ENCODE peak calls at places on chromosomes 11 and 22, in eight cellular contexts. K, C, Y, G, O, B, D and W are unnamed samples.

GRCh38 chr11:19970944-19971343 is 189.3 kb downstream of the DBX1 start:
- DNase-seq in K (no peak), C (no peak), Y (no peak), G (no peak), O (no peak), B (no peak), D (no peak), W (no peak)

GRCh38 chr22:46619830-46620501 is at the start of gene GRAMD4:
- DNase-seq in K (no peak), C (no peak), Y (no peak), G (peak; percentile 15), O (peak; percentile 73), B (peak; percentile 65), D (peak; percentile 35), W (no peak)

GRCh38 chr11:94511932-94512781 is at the start of gene C11orf97:
- DNase-seq in K (no peak), C (peak; percentile 41), Y (peak; percentile 63), G (peak; percentile 25), O (peak; percentile 88), B (peak; percentile 62), D (peak; percentile 54), W (peak; percentile 24)

GRCh38 chr11:86459682-86460460 is 85.2 kb downstream of the CCDC81 start:
- DNase-seq in K (no peak), C (peak; percentile 90), Y (no peak), G (peak; percentile 84), O (no peak), B (peak; percentile 81), D (peak; percentile 95), W (peak; percentile 58)

GRCh38 chr11:729492-730074 is 17.7 kb upstream of the TALDO1 start:
- DNase-seq in K (no peak), C (no peak), Y (no peak), G (no peak), O (peak; percentile 78), B (no peak), D (no peak), W (no peak)

GRCh38 chr22:49951001-49951677 is 9.4 kb upstream of the PIM3 start:
- DNase-seq in K (no peak), C (no peak), Y (peak; percentile 94), G (no peak), O (no peak), B (no peak), D (no peak), W (no peak)

GRCh38 chr11:128926000-128926399 is 16.7 kb downstream of the TP53AIP1 start:
- DNase-seq in K (no peak), C (no peak), Y (no peak), G (no peak), O (peak; percentile 31), B (no peak), D (no peak), W (no peak)

GRCh38 chr11:88656960-88657738 is 319.6 kb upstream of the CTSC start:
- DNase-seq in K (no peak), C (peak; percentile 1), Y (no peak), G (no peak), O (no peak), B (no peak), D (no peak), W (peak; percentile 6)

GRCh38 chr11:69308531-69308930 is 14.6 kb downstream of the MYEOV start:
- DNase-seq in K (no peak), C (no peak), Y (no peak), G (no peak), O (no peak), B (no peak), D (no peak), W (no peak)

GRCh38 chr11:48683226-48683720 is 194.7 kb downstream of the OR4A47 start:
- DNase-seq in K (no peak), C (no peak), Y (no peak), G (no peak), O (peak; percentile 16), B (no peak), D (no peak), W (no peak)

GRCh38 chr22:39617761-39618757 is 47.5 kb downstream of the CACNA1I start:
- DNase-seq in K (no peak), C (no peak), Y (no peak), G (no peak), O (no peak), B (no peak), D (no peak), W (no peak)

GRCh38 chr11:121299417-121299816 is 6.8 kb downstream of the SC5D start:
- DNase-seq in K (no peak), C (no peak), Y (no peak), G (no peak), O (no peak), B (no peak), D (no peak), W (no peak)

GRCh38 chr11:71447791-71448256 is 369 bp downstream of the DHCR7 start:
- DNase-seq in K (peak; percentile 40), C (peak; percentile 20), Y (peak; percentile 34), G (peak; percentile 2), O (peak; percentile 93), B (peak; percentile 53), D (peak; percentile 15), W (no peak)

DNA sequence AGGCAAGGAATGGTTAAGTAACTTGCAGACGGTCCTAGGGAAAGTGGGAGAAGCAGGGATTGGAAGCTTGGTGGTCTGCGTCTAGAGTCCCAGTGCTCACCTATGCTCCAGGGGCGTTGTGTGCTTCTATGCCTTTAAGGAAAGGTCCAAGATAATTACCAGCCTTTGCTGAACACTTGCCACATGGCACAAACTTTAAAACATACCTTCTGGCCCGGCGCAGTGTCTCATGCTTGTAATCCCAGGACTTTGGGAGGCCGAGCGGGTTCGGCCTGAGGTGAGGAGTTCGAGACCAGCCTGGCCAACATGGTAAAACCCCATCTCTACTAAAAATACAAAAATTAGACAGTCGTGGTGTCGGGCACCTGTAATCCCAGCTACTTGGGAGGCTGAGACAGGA is 2.3 kb downstream of the POLDIP3 start:
- DNase-seq in K (no peak), C (no peak), Y (no peak), G (no peak), O (no peak), B (no peak), D (no peak), W (no peak)
- H3K4me3 ChIP-seq in K (peak overlapping the region; percentile 85), C (no peak overlapping the region), Y (no peak overlapping the region), G (no peak overlapping the region), O (no peak overlapping the region), B (peak overlapping the region; percentile 77), D (peak overlapping the region; percentile 3), W (no peak overlapping the region)

GRCh38 chr22:41672780-41673509 is 15.7 kb downstream of the SNU13 start:
- DNase-seq in K (peak; percentile 56), C (peak; percentile 14), Y (no peak), G (peak; percentile 53), O (no peak), B (peak; percentile 24), D (no peak), W (peak; percentile 14)
- TF ChIP-seq CTCF in K (peak; percentile 89), C (peak; percentile 18), Y (no peak), G (peak; percentile 65), O (peak; percentile 23), B (peak; percentile 54), D (peak; percentile 25), W (peak; percentile 51)

GRCh38 chr11:65540290-65541092 is 15.6 kb downstream of the SCYL1 start:
- DNase-seq in K (peak; percentile 92), C (peak; percentile 94), Y (peak; percentile 94), G (peak; percentile 85), O (peak; percentile 99), B (peak; percentile 95), D (peak; percentile 85), W (peak; percentile 88)

GRCh38 chr11:65538232-65538914 is 13.5 kb downstream of the SCYL1 start:
- DNase-seq in K (no peak), C (no peak), Y (no peak), G (no peak), O (peak; percentile 87), B (no peak), D (no peak), W (no peak)

GRCh38 chr11:65538915-65539374 is 14.1 kb downstream of the SCYL1 start:
- DNase-seq in K (no peak), C (no peak), Y (no peak), G (no peak), O (peak; percentile 81), B (no peak), D (no peak), W (no peak)

GRCh38 chr11:65541093-65542010 is 16.5 kb downstream of the SCYL1 start:
- DNase-seq in K (peak; percentile 25), C (no peak), Y (no peak), G (no peak), O (no peak), B (no peak), D (no peak), W (no peak)

GRCh38 chr11:65539401-65540289 is 14.8 kb downstream of the SCYL1 start:
- DNase-seq in K (peak; percentile 36), C (no peak), Y (peak; percentile 88), G (no peak), O (no peak), B (no peak), D (no peak), W (no peak)
- H3K4me3 ChIP-seq in K (peak overlapping the region; percentile 71), C (peak overlapping the region; percentile 45), Y (peak overlapping the region; percentile 45), G (peak overlapping the region; percentile 59), O (peak overlapping the region; percentile 80), B (peak overlapping the region; percentile 57), D (peak overlapping the region; percentile 31), W (peak overlapping the region; percentile 57)

GRCh38 chr11:40338739-40339138 is 1120.7 kb downstream of the LRRC4C start:
- DNase-seq in K (no peak), C (peak; percentile 20), Y (no peak), G (peak; percentile 49), O (no peak), B (peak; percentile 79), D (peak; percentile 74), W (peak; percentile 47)
- TF ChIP-seq CTCF in K (no peak), C (no peak), Y (no peak), G (no peak), O (no peak), B (no peak), D (no peak), W (no peak)

DNA sequence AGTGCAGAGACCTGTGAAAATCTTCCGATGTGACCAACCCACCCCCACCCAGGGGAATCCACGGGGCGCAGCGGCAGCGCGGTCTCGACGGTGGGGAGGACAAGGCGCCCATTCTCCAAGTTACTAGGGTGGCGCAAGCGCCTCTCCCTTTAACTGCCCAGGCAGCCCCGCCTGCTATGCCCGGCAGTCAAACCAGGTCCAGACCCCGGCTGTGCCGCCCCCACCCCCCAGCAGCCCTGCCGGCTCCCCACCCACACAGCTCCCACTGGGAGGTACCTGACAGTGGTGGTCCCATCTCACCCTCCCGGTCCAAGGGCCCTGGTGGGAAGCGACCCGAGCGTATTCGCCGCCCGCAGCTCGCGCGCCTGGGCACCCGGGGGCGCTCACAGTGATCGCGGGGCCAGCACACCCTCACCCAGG is 423 bp downstream of the TRPM5 start:
- DNase-seq in K (no peak), C (no peak), Y (peak; percentile 67), G (no peak), O (peak; percentile 84), B (no peak), D (no peak), W (no peak)
- H3K4me3 ChIP-seq in K (no peak overlapping the region), C (no peak overlapping the region), Y (peak overlapping the region; percentile 48), G (no peak overlapping the region), O (peak overlapping the region; percentile 57), B (no peak overlapping the region), D (no peak overlapping the region), W (no peak overlapping the region)